ENCODE peak calls at places on chromosomes 4 and X, in five cellular contexts. R, I, N, C and E are unnamed samples.

GRCh38 chrX:8005678-8006347 is 78.6 kb upstream of the PNPLA4 start:
- DNase-seq in R (no peak), I (no peak), N (no peak), C (no peak), E (no peak)

GRCh38 chr4:2366252-2367192 is 51.9 kb downstream of the ZFYVE28 start:
- DNase-seq in I (peak; percentile 74), R (no peak), N (no peak), C (no peak), E (no peak)

GRCh38 chrX:29687687-29688086 is 527.7 kb upstream of the MAGEB2 start:
- DNase-seq in C (no peak), I (no peak), N (no peak), R (no peak), E (no peak)

GRCh38 chr4:30950737-30951136 is 230.6 kb downstream of the PCDH7 start:
- DNase-seq in N (no peak), I (no peak), C (no peak), R (no peak), E (no peak)

GRCh38 chrX:31353095-31353494 is 281.3 kb upstream of the FTHL17 start:
- DNase-seq in C (no peak), N (no peak), R (no peak), I (no peak), E (no peak)

GRCh38 chrX:39470588-39471155 is 627.1 kb downstream of the BCOR start:
- DNase-seq in C (no peak), N (no peak), R (no peak), I (no peak), E (no peak)

GRCh38 chr4:8682296-8682695 is 89.7 kb downstream of the CPZ start:
- DNase-seq in C (no peak), N (no peak), I (no peak), R (no peak), E (no peak)

GRCh38 chrX:77505227-77505626 is 58.0 kb downstream of the FGF16 start:
- DNase-seq in N (peak; percentile 69), I (no peak), C (peak; percentile 11), R (no peak), E (peak; percentile 28)

GRCh38 chr4:41384992-41385391 is 128.3 kb downstream of the UCHL1 start:
- DNase-seq in I (peak; percentile 77), C (no peak), R (peak; percentile 76), N (no peak), E (no peak)

GRCh38 chr4:14918336-14918735 is 83.9 kb upstream of the CPEB2 start:
- DNase-seq in N (no peak), I (no peak), C (no peak), R (no peak), E (no peak)

GRCh38 chr4:76091052-76091451 is 16.5 kb downstream of the ART3 start:
- DNase-seq in I (no peak), C (no peak), R (no peak), N (no peak), E (no peak)

GRCh38 chrX:858542-859078 is 228.0 kb downstream of the SHOX start:
- DNase-seq in R (no peak), I (no peak), C (no peak), N (no peak), E (no peak)

GRCh38 chrX:48918303-48918643 is 551 bp downstream of the PIM2 start:
- DNase-seq in I (no peak), R (no peak), N (no peak), C (peak; percentile 15), E (no peak)

GRCh38 chrX:48920713-48921104 is 1.9 kb upstream of the PIM2 start:
- DNase-seq in R (no peak), C (no peak), N (no peak), I (no peak), E (no peak)

GRCh38 chrX:48918644-48919340 is at the start of gene PIM2:
- DNase-seq in R (peak; percentile 89), I (peak; percentile 93), C (peak; percentile 95), N (peak; percentile 96), E (peak; percentile 95)

GRCh38 chrX:48919947-48920712 is 1.3 kb upstream of the PIM2 start:
- DNase-seq in I (no peak), R (no peak), N (no peak), C (peak; percentile 15), E (no peak)

GRCh38 chrX:48919360-48919821 is 567 bp upstream of the PIM2 start:
- DNase-seq in I (no peak), R (no peak), C (no peak), N (no peak), E (no peak)
- H3K4me3 ChIP-seq in I (no peak overlapping the region), R (peak overlapping the region; percentile 72), C (peak overlapping the region; percentile 99), N (peak overlapping the region; percentile 28), E (peak overlapping the region; percentile 38)

DNA sequence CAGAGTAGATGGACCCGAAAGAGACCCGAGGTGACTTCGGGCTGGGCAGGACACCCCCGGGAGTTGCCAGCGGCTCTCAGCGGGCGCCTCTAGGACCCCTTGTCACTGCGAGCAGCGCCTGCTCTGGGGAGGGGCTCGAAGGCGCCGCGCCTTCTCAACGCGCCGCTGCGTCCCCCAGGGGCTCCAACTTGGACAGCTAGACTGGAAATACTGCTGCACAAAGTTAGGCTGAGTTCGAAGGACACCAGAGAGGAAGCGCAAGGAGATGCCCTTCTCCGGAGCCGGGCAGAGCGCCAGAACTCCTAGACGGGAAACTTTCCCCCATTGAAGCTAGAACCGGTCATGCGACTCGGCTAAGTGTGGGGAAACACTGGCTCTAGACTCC is 493 bp upstream of the KCNIP4 start:
- DNase-seq in N (no peak), R (peak; percentile 45), C (no peak), I (peak; percentile 68), E (no peak)
- H3K4me3 ChIP-seq in N (no peak overlapping the region), R (peak overlapping the region; percentile 6), C (no peak overlapping the region), I (no peak overlapping the region), E (no peak overlapping the region)

DNA sequence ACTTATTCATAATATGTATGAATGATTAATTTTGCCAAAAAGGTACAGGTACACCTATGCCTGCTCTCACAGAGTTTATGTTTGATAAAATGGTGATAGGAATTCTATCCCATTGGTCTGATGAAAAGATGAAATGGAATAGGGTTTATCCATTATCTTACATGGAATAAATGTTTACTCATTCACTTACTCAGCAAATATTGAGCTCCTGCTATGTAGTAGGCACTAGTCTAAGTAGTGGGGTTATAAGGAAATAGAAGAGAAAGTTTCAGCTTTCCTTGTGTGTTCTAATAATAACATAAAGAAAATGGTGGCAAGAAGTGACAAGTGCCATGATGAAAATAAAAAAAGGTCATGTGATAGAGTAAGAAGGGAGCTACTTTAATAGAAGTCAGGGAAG is 12.4 kb upstream of the SLC10A7 start:
- DNase-seq in I (no peak), C (no peak), N (no peak), R (no peak), E (no peak)
- H3K4me3 ChIP-seq in I (no peak overlapping the region), C (no peak overlapping the region), N (no peak overlapping the region), R (no peak overlapping the region), E (no peak overlapping the region)

GRCh38 chr4:174607792-174608191 is 85.5 kb upstream of the HPGD start:
- DNase-seq in R (no peak), C (no peak), I (no peak), N (no peak), E (no peak)
- H3K4me3 ChIP-seq in R (no peak overlapping the region), C (no peak overlapping the region), I (no peak overlapping the region), N (no peak overlapping the region), E (no peak overlapping the region)